ENCODE peak calls at places on chromosomes 4 and X, in six cellular contexts. X is right atrium auricular region; B is fibroblast of pulmonary artery; Q is adrenal gland; Z is CD4-positive, alpha-beta memory T cell; R is skeletal muscle cell. P is an unnamed sample.
A peak's percentile ranks its signal among the peaks of the same experiment; 100 is the strongest.

GRCh38 chr4:8188743-8189550 is 10.1 kb upstream of the SH3TC1 start:
- DNase-seq in X (peak; percentile 74), R (no peak), B (peak; percentile 29), Q (peak; percentile 63), Z (no peak), P (no peak)

GRCh38 chr4:658031-658667 is 15.9 kb downstream of the ATP5ME start:
- DNase-seq in Q (no peak), Z (no peak), B (no peak), X (no peak), R (no peak), P (no peak)

GRCh38 chr4:82799006-82799881 is 648 bp upstream of the SCD5 start:
- DNase-seq in Q (no peak), B (no peak), Z (no peak), X (peak; percentile 53), R (no peak), P (no peak)

GRCh38 chr4:48296330-48296729 is 26.7 kb upstream of the TEC start:
- DNase-seq in X (no peak), Z (no peak), B (no peak), R (no peak), Q (no peak), P (peak; percentile 24)

GRCh38 chr4:123345924-123346300 is 50.7 kb upstream of the SPRY1 start:
- DNase-seq in B (no peak), R (no peak), Z (no peak), Q (no peak), X (no peak), P (no peak)

GRCh38 chr4:46975841-46976551 is 17.4 kb downstream of the GABRA4 start:
- DNase-seq in B (peak; percentile 7), R (no peak), Q (no peak), X (no peak), Z (no peak), P (peak; percentile 26)

GRCh38 chrX:116111934-116112595 is 58.5 kb upstream of the AGTR2 start:
- DNase-seq in B (no peak), X (no peak), Z (no peak), Q (no peak), R (no peak), P (no peak)

GRCh38 chr4:130722370-130722769 is 1626.4 kb downstream of the C4orf33 start:
- DNase-seq in R (no peak), X (no peak), B (no peak), Z (no peak), Q (no peak), P (no peak)

GRCh38 chrX:117376460-117376859 is 740.1 kb downstream of the KLHL13 start:
- DNase-seq in Q (no peak), Z (no peak), B (no peak), X (no peak), R (no peak), P (no peak)

GRCh38 chr4:24471623-24472510 is 112.5 kb downstream of the DHX15 start:
- DNase-seq in X (no peak), Z (peak; percentile 12), Q (no peak), R (no peak), B (no peak), P (no peak)

GRCh38 chr4:26062221-26062620 is 148.2 kb downstream of the SMIM20 start:
- DNase-seq in B (no peak), R (no peak), Q (no peak), Z (no peak), X (no peak), P (no peak)

GRCh38 chrX:20571611-20572010 is 304.9 kb upstream of the RPS6KA3 start:
- DNase-seq in Q (no peak), R (no peak), B (peak; percentile 26), Z (no peak), X (no peak), P (no peak)

GRCh38 chr4:13533670-13534343 is 10.5 kb downstream of the NKX3-2 start:
- DNase-seq in X (no peak), R (no peak), Q (no peak), B (no peak), Z (no peak), P (no peak)

GRCh38 chr4:89469512-89469911 is 161.9 kb upstream of the GPRIN3 start:
- DNase-seq in Q (no peak), X (no peak), B (no peak), R (no peak), Z (no peak), P (no peak)

GRCh38 chr4:86549163-86549788 is 44.8 kb upstream of the PTPN13 start:
- DNase-seq in X (no peak), B (no peak), R (no peak), Z (no peak), Q (no peak), P (no peak)

GRCh38 chr4:92641409-92641808 is 337.6 kb downstream of the GRID2 start:
- DNase-seq in R (no peak), Q (no peak), Z (no peak), X (no peak), B (no peak), P (no peak)

GRCh38 chr4:62909238-62909637 is 1500.0 kb downstream of the TECRL start:
- DNase-seq in Z (no peak), R (no peak), X (no peak), Q (no peak), B (no peak), P (no peak)

GRCh38 chr4:78747328-78747946 is 28.7 kb upstream of the BMP2K start:
- DNase-seq in B (no peak), R (peak; percentile 25), Z (no peak), Q (no peak), X (no peak), P (no peak)

GRCh38 chr4:94995684-94996394 is 238.1 kb downstream of the BMPR1B start:
- DNase-seq in B (peak; percentile 12), Z (no peak), R (no peak), Q (peak; percentile 20), X (no peak), P (no peak)

GRCh38 chrX:112746812-112747630 is 67.3 kb upstream of the LHFPL1 start:
- DNase-seq in Q (peak; percentile 32), B (peak; percentile 3), X (no peak), R (no peak), Z (no peak), P (no peak)

GRCh38 chr4:139440971-139441370 is 12.9 kb upstream of the RAB33B start:
- DNase-seq in Q (no peak), Z (no peak), R (no peak), B (no peak), X (no peak), P (no peak)

GRCh38 chr4:112894951-112895350 is 154.5 kb upstream of the ANK2 start:
- DNase-seq in Z (no peak), Q (no peak), R (no peak), X (no peak), B (no peak), P (no peak)

GRCh38 chr4:112896326-112896892 is 153.0 kb upstream of the ANK2 start:
- DNase-seq in B (no peak), X (no peak), Q (no peak), R (no peak), Z (no peak), P (no peak)

GRCh38 chr4:112897548-112897947 is 151.9 kb upstream of the ANK2 start:
- DNase-seq in X (no peak), R (no peak), Q (no peak), Z (no peak), B (no peak), P (no peak)

GRCh38 chr4:112894480-112894879 is 155.0 kb upstream of the ANK2 start:
- DNase-seq in X (no peak), B (no peak), Z (no peak), R (no peak), Q (no peak), P (no peak)

GRCh38 chr4:112895785-112896184 is 153.7 kb upstream of the ANK2 start:
- DNase-seq in X (no peak), B (no peak), Z (no peak), R (no peak), Q (no peak), P (no peak)
- H3K4me3 ChIP-seq in X (no peak overlapping the region), B (no peak overlapping the region), Z (no peak overlapping the region), R (no peak overlapping the region), Q (no peak overlapping the region), P (no peak overlapping the region)

DNA sequence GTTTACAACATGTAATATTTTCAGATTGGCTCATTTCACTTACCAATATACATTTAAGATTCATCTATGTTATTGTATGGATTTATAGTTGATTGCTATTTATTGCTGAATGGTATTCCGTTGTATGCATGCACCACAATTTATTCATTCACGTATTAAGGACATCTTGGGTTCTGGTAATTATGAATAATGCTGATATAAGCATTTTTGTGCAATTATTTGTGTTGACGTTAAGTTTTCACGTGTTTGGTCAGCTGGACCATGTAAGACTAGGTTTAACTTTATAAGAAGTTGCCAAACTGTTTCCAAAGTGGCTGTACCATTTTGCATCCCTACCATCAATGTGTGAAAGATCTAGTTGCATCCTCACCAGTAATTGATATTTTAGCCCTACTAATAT is 35.1 kb downstream of the MAGEB10 start:
- DNase-seq in B (no peak), R (no peak), Q (no peak), X (no peak), Z (no peak), P (no peak)
- H3K4me3 ChIP-seq in B (no peak overlapping the region), R (no peak overlapping the region), Q (no peak overlapping the region), X (no peak overlapping the region), Z (no peak overlapping the region), P (no peak overlapping the region)

GRCh38 chrX:41338422-41338821 is 4.5 kb downstream of the DDX3X start:
- DNase-seq in B (no peak), X (no peak), Z (no peak), R (no peak), Q (no peak), P (no peak)

GRCh38 chrX:41336447-41336846 is 2.5 kb downstream of the DDX3X start:
- DNase-seq in Z (no peak), R (no peak), B (no peak), X (no peak), Q (no peak), P (no peak)

GRCh38 chrX:41339148-41339547 is 5.2 kb downstream of the DDX3X start:
- DNase-seq in B (no peak), R (no peak), Z (no peak), X (no peak), Q (no peak), P (no peak)

GRCh38 chrX:41335590-41336331 is 1.8 kb downstream of the DDX3X start:
- DNase-seq in Q (no peak), X (no peak), B (no peak), R (no peak), Z (no peak), P (no peak)

GRCh38 chrX:41337140-41337539 is 3.2 kb downstream of the DDX3X start:
- DNase-seq in Q (no peak), R (no peak), B (no peak), Z (no peak), X (no peak), P (no peak)
- H3K4me3 ChIP-seq in Q (peak overlapping the region; percentile 95), R (peak overlapping the region; percentile 15), B (peak overlapping the region; percentile 90), Z (peak overlapping the region; percentile 98), X (peak overlapping the region; percentile 92), P (peak overlapping the region; percentile 90)

DNA sequence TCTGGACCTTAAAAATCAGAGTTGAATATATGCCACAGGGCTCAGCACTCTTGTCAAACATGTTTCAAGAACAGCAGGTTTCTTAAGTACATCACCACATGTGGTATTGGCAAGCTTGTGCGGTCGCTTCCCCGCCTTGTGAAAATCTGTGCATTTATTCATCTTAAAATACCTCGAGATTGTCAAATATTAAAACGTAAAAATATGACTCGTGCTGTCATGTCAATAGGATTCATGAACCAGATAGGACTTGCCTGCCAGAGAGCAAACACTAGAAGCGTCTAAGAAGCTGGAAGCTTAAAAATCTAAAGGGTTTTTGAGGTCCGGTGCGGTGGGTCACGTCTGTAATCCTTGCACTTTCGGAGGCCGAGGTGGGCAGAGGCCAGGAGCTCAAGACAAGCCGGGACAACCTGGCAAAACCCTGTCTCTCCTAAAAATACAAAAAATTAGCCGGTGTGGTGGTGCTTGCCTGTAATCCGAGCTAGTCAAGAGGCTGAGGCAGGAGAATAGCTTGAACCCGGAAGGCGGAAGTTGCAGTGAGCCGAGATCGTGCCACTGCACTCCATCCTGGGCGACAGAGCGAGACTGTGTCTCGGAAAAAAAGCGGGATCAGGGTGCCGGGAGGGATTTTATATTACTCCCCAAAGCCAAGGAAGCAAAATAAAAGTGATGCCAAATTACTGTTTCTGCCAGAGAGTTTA is 40.2 kb upstream of the TMEM154 start:
- DNase-seq in X (peak; percentile 21), B (no peak), Q (no peak), Z (no peak), R (no peak), P (no peak)
- H3K4me3 ChIP-seq in X (no peak overlapping the region), B (no peak overlapping the region), Q (no peak overlapping the region), Z (no peak overlapping the region), R (peak overlapping the region; percentile 8), P (no peak overlapping the region)

P was measured in GM12864.